ENCODE peak calls at places on chromosome 15, in six cellular contexts. O is CD8-positive, alpha-beta T cell; C is pancreas; L is body of pancreas; T is fibroblast of lung; U is heart right ventricle. F is an unnamed sample.

GRCh38 chr15:70259030-70259424 is 161.3 kb upstream of the TLE3 start:
- DNase-seq in T (peak), U (peak), O (peak), L (peak), C (peak), F (peak)

GRCh38 chr15:68774521-68775293 is 46.0 kb downstream of the ANP32A start:
- DNase-seq in U (peak), L (no peak), C (no peak), T (no peak), O (no peak), F (peak)

GRCh38 chr15:54304321-54304720 is 326.1 kb downstream of the UNC13C start:
- DNase-seq in C (no peak), O (no peak), U (no peak), T (no peak), L (no peak), F (no peak)

GRCh38 chr15:84819291-84819768 is 2.2 kb downstream of the ALPK3 start:
- DNase-seq in T (no peak), L (no peak), U (peak), C (peak), O (no peak), F (no peak)

GRCh38 chr15:48634934-48635333 is 10.6 kb downstream of the FBN1 start:
- DNase-seq in U (no peak), O (no peak), T (peak), C (no peak), L (no peak), F (peak)

GRCh38 chr15:40495516-40495915 is 24.7 kb downstream of the CHST14 start:
- DNase-seq in T (no peak), C (no peak), U (no peak), L (no peak), O (no peak), F (no peak)

GRCh38 chr15:71565636-71566160 is 244.7 kb upstream of the NR2E3 start:
- DNase-seq in O (no peak), L (no peak), C (no peak), T (no peak), U (no peak), F (peak)

GRCh38 chr15:45162771-45163507 is 24.8 kb downstream of the SHF start:
- DNase-seq in L (peak), T (peak), C (peak), O (peak), U (peak), F (peak)

GRCh38 chr15:74768771-74769342 is 13.0 kb upstream of the CSK start:
- DNase-seq in C (no peak), O (peak), L (peak), T (peak), U (peak), F (peak)

GRCh38 chr15:55407631-55407948 is 569 bp downstream of the CCPG1 start:
- DNase-seq in L (peak), O (no peak), C (no peak), U (no peak), T (peak), F (peak)

GRCh38 chr15:90903733-90904536 is 833 bp downstream of the MAN2A2 start:
- DNase-seq in U (no peak), C (no peak), T (no peak), L (peak), O (no peak), F (no peak)

GRCh38 chr15:64532921-64533320 is 72.5 kb downstream of the ZNF609 start:
- DNase-seq in C (no peak), O (no peak), U (no peak), T (no peak), L (no peak), F (no peak)

GRCh38 chr15:65377976-65378366 is at the start of gene IGDCC3:
- DNase-seq in L (no peak), T (peak), C (no peak), O (no peak), U (no peak), F (no peak)

GRCh38 chr15:100726426-100727190 is 124.2 kb downstream of the ASB7 start:
- DNase-seq in T (peak), U (no peak), C (no peak), O (no peak), L (no peak), F (peak)

GRCh38 chr15:51842265-51842664 is 12.8 kb downstream of the TMOD3 start:
- DNase-seq in C (no peak), U (no peak), O (no peak), L (no peak), T (no peak), F (no peak)

GRCh38 chr15:71800835-71801745 is 9.3 kb upstream of the NR2E3 start:
- DNase-seq in C (no peak), T (peak), U (peak), L (peak), O (no peak), F (peak)

GRCh38 chr15:60554494-60554893 is 75.6 kb upstream of the ICE2 start:
- DNase-seq in C (no peak), T (no peak), U (no peak), O (no peak), L (no peak), F (no peak)

GRCh38 chr15:75723171-75723846 is 10.7 kb upstream of the CSPG4 start:
- DNase-seq in C (no peak), L (no peak), U (no peak), T (no peak), O (no peak), F (no peak)

GRCh38 chr15:71386448-71387236 is 271.4 kb downstream of the THSD4 start:
- DNase-seq in T (peak), U (no peak), L (peak), O (no peak), C (no peak), F (peak)

GRCh38 chr15:78076231-78077052 is 1.1 kb downstream of the TBC1D2B start:
- DNase-seq in L (no peak), C (no peak), U (no peak), T (peak), O (no peak), F (peak)

GRCh38 chr15:47218295-47218694 is 499.0 kb upstream of the SEMA6D start:
- DNase-seq in C (no peak), U (no peak), L (no peak), O (no peak), T (no peak), F (no peak)

GRCh38 chr15:48855501-48856440 is 22.2 kb upstream of the EID1 start:
- DNase-seq in L (peak), O (no peak), C (no peak), U (peak), T (peak), F (peak)

GRCh38 chr15:36911322-36911944 is 188.9 kb downstream of the MEIS2 start:
- DNase-seq in U (no peak), O (no peak), C (no peak), L (no peak), T (peak), F (peak)

GRCh38 chr15:85837011-85837433 is 42.3 kb upstream of the KLHL25 start:
- DNase-seq in T (no peak), O (no peak), U (no peak), L (peak), C (peak), F (no peak)

DNA sequence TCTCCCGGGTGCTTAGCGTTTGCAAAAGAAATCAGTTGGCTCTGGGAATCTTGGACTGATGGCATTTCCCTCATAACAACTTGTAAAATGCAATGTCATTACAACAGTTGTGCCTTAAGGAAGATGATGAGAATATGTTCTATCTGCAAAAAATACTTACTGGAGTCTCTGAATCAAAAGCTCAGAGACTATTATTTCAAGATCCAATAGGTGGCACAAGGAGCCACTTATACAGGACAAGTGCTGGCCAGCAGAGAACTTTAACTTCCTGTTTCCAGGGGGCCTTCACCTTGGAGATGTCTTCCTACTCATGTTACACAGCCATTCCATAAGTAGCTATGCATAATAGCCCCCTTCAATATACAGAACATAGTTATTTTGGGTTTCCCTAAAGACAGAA is 8.9 kb upstream of the RPS27L start:
- DNase-seq in O (no peak), C (no peak), U (no peak), L (no peak), T (no peak), F (peak)
- TF ChIP-seq CTCF in O (no peak), C (no peak), U (no peak), L (no peak), T (peak), F (peak)

GRCh38 chr15:43294091-43294706 is 27.5 kb upstream of the TGM5 start:
- DNase-seq in L (peak), U (no peak), T (no peak), C (no peak), O (no peak), F (no peak)

GRCh38 chr15:43287254-43287653 is 20.5 kb upstream of the TGM5 start:
- DNase-seq in O (no peak), C (no peak), U (no peak), T (no peak), L (no peak), F (no peak)

GRCh38 chr15:43293402-43293801 is 26.7 kb upstream of the TGM5 start:
- DNase-seq in C (no peak), T (no peak), U (no peak), O (no peak), L (peak), F (no peak)

DNA sequence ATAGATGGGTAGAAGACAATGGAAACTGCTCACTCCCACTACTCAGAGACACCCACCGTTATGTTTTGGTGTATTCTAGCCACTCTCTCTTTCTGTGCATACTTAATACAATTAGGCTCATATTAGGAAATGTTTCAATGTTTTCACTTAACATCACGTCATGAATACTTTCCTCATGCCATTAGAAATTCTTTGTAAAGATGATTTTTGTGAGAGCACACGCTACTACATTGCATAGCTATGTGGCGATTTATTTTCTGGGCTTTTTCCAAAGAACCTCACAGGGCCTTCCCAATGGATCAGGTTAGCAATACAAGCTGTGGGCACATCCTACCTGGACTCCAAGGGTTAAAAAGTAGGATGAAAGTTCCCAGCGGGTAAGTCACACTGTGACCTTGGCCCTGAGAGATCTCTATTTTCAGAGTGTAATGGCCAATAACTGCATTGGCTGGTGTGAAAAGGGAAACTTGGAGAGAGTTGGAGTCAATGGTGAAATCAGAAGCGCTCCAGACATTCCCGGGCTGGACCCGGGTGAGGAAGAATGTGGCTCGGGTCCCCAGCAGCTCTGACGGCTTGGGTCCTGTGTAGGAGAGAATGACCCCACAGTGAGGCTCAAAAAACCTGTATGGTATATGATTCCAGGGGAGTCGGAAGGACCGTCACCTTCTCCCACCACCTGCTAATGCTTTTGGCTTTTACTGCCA is 25.8 kb upstream of the TGM5 start:
- DNase-seq in O (no peak), C (no peak), L (no peak), T (peak), U (no peak), F (peak)
- H3K4me3 ChIP-seq in O (no peak), C (no peak), L (no peak), T (no peak), U (no peak), F (no peak)

GRCh38 chr15:80755884-80756283 is 23.3 kb upstream of the CEMIP start:
- DNase-seq in U (no peak), L (no peak), T (no peak), C (no peak), O (no peak), F (no peak)
- TF ChIP-seq CTCF in U (no peak), L (no peak), T (no peak), C (no peak), O (no peak), F (no peak)

GRCh38 chr15:92909131-92909781 is 9.1 kb downstream of the CHD2 start:
- DNase-seq in U (no peak), C (no peak), L (no peak), T (no peak), O (no peak), F (peak)

GRCh38 chr15:92907229-92907628 is 7.1 kb downstream of the CHD2 start:
- DNase-seq in C (no peak), L (no peak), T (no peak), O (no peak), U (no peak), F (peak)

GRCh38 chr15:92908369-92909057 is 8.4 kb downstream of the CHD2 start:
- DNase-seq in T (no peak), O (no peak), C (no peak), L (no peak), U (no peak), F (no peak)

GRCh38 chr15:92906563-92907081 is 6.5 kb downstream of the CHD2 start:
- DNase-seq in O (peak), U (no peak), T (no peak), L (no peak), C (no peak), F (no peak)

DNA sequence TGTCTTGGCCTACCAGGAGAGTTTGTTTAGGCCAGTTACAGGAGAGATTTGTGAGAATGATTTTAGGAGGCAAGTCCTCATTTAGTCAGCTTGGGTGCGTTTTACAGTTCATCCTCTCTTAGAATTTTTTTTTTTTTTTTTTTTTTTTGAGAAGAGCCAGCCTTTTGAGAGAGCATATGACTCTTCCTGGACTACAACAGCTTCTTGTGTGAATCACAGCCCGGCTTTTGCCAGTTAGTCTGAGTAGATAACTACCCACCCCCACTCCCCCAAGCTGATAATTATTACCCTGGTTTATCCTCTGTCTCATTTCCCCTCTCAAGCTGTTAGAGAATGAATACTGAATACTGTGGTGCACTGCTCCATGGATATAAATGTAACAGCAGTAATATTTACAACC is 7.8 kb downstream of the CHD2 start:
- DNase-seq in L (peak), C (no peak), O (peak), T (peak), U (peak), F (peak)
- H3K4me3 ChIP-seq in L (no peak), C (no peak), O (peak), T (peak), U (peak), F (no peak)